ENCODE peak calls at places on chromosomes 3 and 15, in ten cellular contexts. F is left ventricle myocardium inferior; W is transverse colon; I is epithelial cell of esophagus; N is endothelial cell of umbilical vein; U is CD8-positive, alpha-beta T cell; L is brain microvascular endothelial cell; G is CD4-positive, alpha-beta memory T cell; S is upper lobe of right lung; X is AG04449. J is an unnamed sample.

GRCh38 chr3:40398346-40398745 is 11.4 kb downstream of the ENTPD3 start:
- DNase-seq in F (no peak), W (no peak), I (no peak), N (no peak), U (no peak), L (no peak), G (no peak), S (no peak), X (no peak), J (no peak)

GRCh38 chr3:73351423-73352071 is 273.2 kb downstream of the PDZRN3 start:
- DNase-seq in F (peak; percentile 52), W (no peak), I (no peak), N (no peak), U (no peak), L (no peak), G (no peak), S (no peak), X (no peak), J (peak; percentile 54)

GRCh38 chr15:62447742-62448141 is 282.7 kb upstream of the C2CD4B start:
- DNase-seq in F (peak; percentile 42), W (no peak), I (no peak), N (no peak), U (no peak), L (no peak), G (no peak), S (no peak), X (no peak), J (no peak)

GRCh38 chr3:87329065-87329464 is 52.7 kb upstream of the POU1F1 start:
- DNase-seq in F (no peak), W (no peak), I (no peak), N (no peak), U (no peak), L (no peak), G (no peak), S (no peak), X (no peak), J (no peak)

GRCh38 chr15:65310431-65311137 is 6.1 kb downstream of the RNU5B-1 start:
- DNase-seq in F (no peak), W (no peak), I (no peak), N (no peak), U (no peak), L (no peak), G (no peak), S (no peak), X (no peak), J (no peak)

GRCh38 chr3:167346171-167346570 is 33.9 kb downstream of the ZBBX start:
- DNase-seq in F (no peak), W (no peak), I (no peak), N (no peak), U (no peak), L (no peak), G (no peak), S (no peak), X (no peak), J (no peak)

GRCh38 chr15:98943609-98944111 is 63.9 kb downstream of the PGPEP1L start:
- DNase-seq in F (peak; percentile 60), W (peak; percentile 37), I (no peak), N (no peak), U (no peak), L (no peak), G (no peak), S (no peak), X (no peak), J (peak; percentile 64)

GRCh38 chr3:39112113-39112512 is 4.6 kb downstream of the TTC21A start:
- DNase-seq in F (no peak), W (no peak), I (no peak), N (no peak), U (peak; percentile 43), L (no peak), G (no peak), S (no peak), X (no peak), J (no peak)

GRCh38 chr3:1551741-1552140 is 458.9 kb downstream of the CNTN6 start:
- DNase-seq in F (no peak), W (no peak), I (no peak), N (no peak), U (no peak), L (no peak), G (no peak), S (no peak), X (no peak), J (no peak)

GRCh38 chr15:59997070-59997701 is 6.9 kb upstream of the FOXB1 start:
- DNase-seq in F (no peak), W (no peak), I (peak; percentile 36), N (no peak), U (peak; percentile 67), L (no peak), G (no peak), S (no peak), X (no peak), J (no peak)

GRCh38 chr3:31882895-31883294 is 98.2 kb downstream of the OSBPL10 start:
- DNase-seq in F (no peak), W (no peak), I (peak; percentile 71), N (no peak), U (no peak), L (no peak), G (no peak), S (no peak), X (no peak), J (no peak)

GRCh38 chr15:23075927-23076326 is 36.6 kb upstream of the TUBGCP5 start:
- DNase-seq in F (no peak), W (no peak), I (no peak), N (no peak), U (no peak), L (no peak), G (no peak), S (no peak), X (no peak), J (no peak)

GRCh38 chr3:187403768-187404270 is 35.6 kb downstream of the RTP4 start:
- DNase-seq in F (no peak), W (no peak), I (peak; percentile 88), N (peak; percentile 88), U (no peak), L (peak; percentile 99), G (no peak), S (no peak), X (peak; percentile 73), J (peak; percentile 15)

GRCh38 chr15:58212909-58213526 is 74.8 kb downstream of the AQP9 start:
- DNase-seq in F (no peak), W (no peak), I (peak; percentile 42), N (peak; percentile 56), U (no peak), L (peak; percentile 39), G (no peak), S (no peak), X (no peak), J (no peak)

GRCh38 chr3:52471371-52472238 is 16.2 kb downstream of the NISCH start:
- DNase-seq in F (peak; percentile 82), W (peak; percentile 63), I (peak; percentile 61), N (peak; percentile 74), U (no peak), L (peak; percentile 52), G (no peak), S (peak; percentile 88), X (no peak), J (peak; percentile 59)

GRCh38 chr3:178072931-178073330 is 463.3 kb upstream of the KCNMB2 start:
- DNase-seq in F (no peak), W (no peak), I (no peak), N (no peak), U (no peak), L (no peak), G (no peak), S (no peak), X (no peak), J (no peak)
- H3K4me3 ChIP-seq in F (no peak overlapping the region), W (no peak overlapping the region), I (no peak overlapping the region), N (no peak overlapping the region), U (no peak overlapping the region), L (no peak overlapping the region), G (no peak overlapping the region), S (no peak overlapping the region), X (no peak overlapping the region), J (no peak overlapping the region)

GRCh38 chr3:190086191-190086590 is 34.5 kb downstream of the P3H2 start:
- DNase-seq in F (no peak), W (no peak), I (no peak), N (no peak), U (no peak), L (no peak), G (no peak), S (no peak), X (no peak), J (no peak)
- H3K4me3 ChIP-seq in F (no peak overlapping the region), W (no peak overlapping the region), I (no peak overlapping the region), N (no peak overlapping the region), U (no peak overlapping the region), L (no peak overlapping the region), G (no peak overlapping the region), S (no peak overlapping the region), X (no peak overlapping the region), J (no peak overlapping the region)

DNA sequence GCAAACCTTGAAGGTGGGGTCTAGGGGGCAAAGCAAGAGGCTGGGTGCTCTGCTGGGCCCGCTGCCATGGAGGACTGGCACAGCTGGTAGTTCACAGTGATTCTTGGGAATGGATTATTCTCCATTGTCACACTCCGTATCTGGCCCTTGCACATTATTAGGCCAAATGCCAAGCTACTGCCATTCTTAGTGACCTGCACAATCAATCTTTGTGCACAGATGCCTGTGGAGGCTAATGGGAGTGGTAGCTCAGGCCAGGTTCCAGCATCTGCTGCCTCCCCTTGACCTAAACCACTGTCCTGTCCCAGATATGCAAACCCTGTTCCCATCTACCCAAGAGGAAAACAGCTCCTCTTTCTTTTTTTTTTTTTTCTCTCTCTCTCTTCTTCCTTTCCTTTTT is 67.5 kb downstream of the TIPARP start:
- DNase-seq in F (no peak), W (no peak), I (no peak), N (no peak), U (no peak), L (no peak), G (no peak), S (no peak), X (no peak), J (no peak)
- H3K4me3 ChIP-seq in F (no peak overlapping the region), W (no peak overlapping the region), I (no peak overlapping the region), N (no peak overlapping the region), U (no peak overlapping the region), L (no peak overlapping the region), G (no peak overlapping the region), S (no peak overlapping the region), X (no peak overlapping the region), J (no peak overlapping the region)

GRCh38 chr15:92634046-92634445 is 21.5 kb downstream of the FAM174B start:
- DNase-seq in F (no peak), W (no peak), I (no peak), N (no peak), U (no peak), L (no peak), G (no peak), S (no peak), X (no peak), J (peak; percentile 3)

GRCh38 chr15:92633001-92633400 is 22.6 kb downstream of the FAM174B start:
- DNase-seq in F (no peak), W (no peak), I (no peak), N (no peak), U (no peak), L (no peak), G (no peak), S (no peak), X (no peak), J (no peak)

GRCh38 chr15:92634641-92635272 is 20.8 kb downstream of the FAM174B start:
- DNase-seq in F (no peak), W (no peak), I (no peak), N (no peak), U (no peak), L (no peak), G (no peak), S (no peak), X (no peak), J (no peak)

GRCh38 chr15:92631721-92632120 is 23.9 kb downstream of the FAM174B start:
- DNase-seq in F (no peak), W (no peak), I (no peak), N (no peak), U (no peak), L (no peak), G (no peak), S (peak; percentile 26), X (no peak), J (no peak)

GRCh38 chr15:92633418-92633817 is 22.2 kb downstream of the FAM174B start:
- DNase-seq in F (no peak), W (no peak), I (no peak), N (no peak), U (no peak), L (no peak), G (no peak), S (no peak), X (no peak), J (no peak)
- H3K4me3 ChIP-seq in F (no peak overlapping the region), W (no peak overlapping the region), I (no peak overlapping the region), N (no peak overlapping the region), U (no peak overlapping the region), L (no peak overlapping the region), G (no peak overlapping the region), S (no peak overlapping the region), X (no peak overlapping the region), J (no peak overlapping the region)

J was measured in uterus.